ENCODE peak calls at places on chromosomes 6 and 20, in five cellular contexts. L, U, Q, N and F are unnamed samples.

GRCh38 chr6:51854876-51855275 is 232.5 kb downstream of the PKHD1 start:
- DNase-seq in L (no peak), U (no peak), Q (no peak), N (no peak), F (no peak)

GRCh38 chr6:77143659-77144447 is 319.4 kb downstream of the HTR1B start:
- DNase-seq in L (no peak), U (no peak), Q (no peak), N (peak), F (no peak)

GRCh38 chr20:61434361-61434781 is 182.3 kb downstream of the CDH4 start:
- DNase-seq in L (no peak), U (no peak), Q (no peak), N (no peak), F (no peak)

GRCh38 chr20:32670773-32671455 is 2.8 kb downstream of the C20orf203 start:
- DNase-seq in L (no peak), U (no peak), Q (no peak), N (no peak), F (no peak)

GRCh38 chr6:161660666-161661571 is 387.1 kb upstream of the AGPAT4 start:
- DNase-seq in L (no peak), U (no peak), Q (peak), N (no peak), F (no peak)

GRCh38 chr6:134909701-134910595 is 40.0 kb downstream of the ALDH8A1 start:
- DNase-seq in L (no peak), U (no peak), Q (no peak), N (no peak), F (no peak)

GRCh38 chr20:32945710-32946221 is 58.5 kb downstream of the SUN5 start:
- DNase-seq in L (no peak), U (no peak), Q (peak), N (no peak), F (peak)

GRCh38 chr6:36697481-36697903 is at the start of gene RAB44:
- DNase-seq in L (no peak), U (no peak), Q (no peak), N (no peak), F (no peak)

GRCh38 chr6:131960371-131961133 is 9.4 kb upstream of the CCN2 start:
- DNase-seq in L (no peak), U (no peak), Q (no peak), N (no peak), F (no peak)

DNA sequence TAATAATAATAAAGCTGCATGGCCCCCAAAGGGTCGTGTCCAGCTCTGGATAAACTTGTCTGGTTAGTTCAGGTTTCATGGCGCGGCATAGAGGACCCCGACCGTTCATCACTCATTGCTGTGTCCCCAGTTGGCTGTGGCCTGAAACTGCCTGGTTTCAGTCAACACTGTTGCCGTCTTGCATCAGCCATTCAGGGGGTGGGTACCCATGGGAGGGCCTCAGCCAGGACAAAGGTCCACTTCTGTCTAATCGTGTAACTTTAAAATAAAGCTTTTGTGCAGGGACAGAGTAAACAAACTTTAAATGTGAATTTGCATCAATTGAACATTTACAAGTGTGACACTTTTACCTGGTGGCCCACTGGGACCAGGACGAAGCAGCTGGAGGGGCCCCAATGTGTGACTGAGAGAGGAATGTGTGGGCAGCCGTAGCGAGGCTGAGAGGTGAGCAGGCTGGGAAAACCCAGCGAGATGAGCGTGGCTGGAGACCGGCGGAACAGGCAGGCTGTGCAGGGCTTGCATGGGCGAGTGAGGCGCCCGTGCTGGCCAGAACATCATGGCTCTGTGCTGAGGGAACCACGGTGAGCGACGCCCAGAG is 22.3 kb upstream of the UNC93A start:
- DNase-seq in L (no peak), U (no peak), Q (peak), N (no peak), F (no peak)
- TF ChIP-seq POLR2A in L (no peak), U (no peak), Q (peak), N (no peak), F (no peak)

GRCh38 chr6:158803733-158804143 is 15.4 kb downstream of the EZR start:
- DNase-seq in L (no peak), U (peak), Q (no peak), N (no peak), F (no peak)
- TF ChIP-seq POLR2A in L (no peak), U (no peak), Q (no peak), N (no peak), F (no peak)

GRCh38 chr20:18465536-18466200 is 1.2 kb downstream of the DZANK1 start:
- DNase-seq in L (no peak), U (no peak), Q (no peak), N (no peak), F (no peak)

GRCh38 chr20:18466574-18466893 is 296 bp downstream of the DZANK1 start:
- DNase-seq in L (no peak), U (no peak), Q (no peak), N (no peak), F (peak)

GRCh38 chr20:18466894-18467678 is at the start of the genes DZANK1 and POLR3F:
- DNase-seq in L (peak), U (peak), Q (peak), N (peak), F (peak)
- TF ChIP-seq POLR2A in L (peak), U (no peak), Q (peak), N (peak), F (peak)

DNA sequence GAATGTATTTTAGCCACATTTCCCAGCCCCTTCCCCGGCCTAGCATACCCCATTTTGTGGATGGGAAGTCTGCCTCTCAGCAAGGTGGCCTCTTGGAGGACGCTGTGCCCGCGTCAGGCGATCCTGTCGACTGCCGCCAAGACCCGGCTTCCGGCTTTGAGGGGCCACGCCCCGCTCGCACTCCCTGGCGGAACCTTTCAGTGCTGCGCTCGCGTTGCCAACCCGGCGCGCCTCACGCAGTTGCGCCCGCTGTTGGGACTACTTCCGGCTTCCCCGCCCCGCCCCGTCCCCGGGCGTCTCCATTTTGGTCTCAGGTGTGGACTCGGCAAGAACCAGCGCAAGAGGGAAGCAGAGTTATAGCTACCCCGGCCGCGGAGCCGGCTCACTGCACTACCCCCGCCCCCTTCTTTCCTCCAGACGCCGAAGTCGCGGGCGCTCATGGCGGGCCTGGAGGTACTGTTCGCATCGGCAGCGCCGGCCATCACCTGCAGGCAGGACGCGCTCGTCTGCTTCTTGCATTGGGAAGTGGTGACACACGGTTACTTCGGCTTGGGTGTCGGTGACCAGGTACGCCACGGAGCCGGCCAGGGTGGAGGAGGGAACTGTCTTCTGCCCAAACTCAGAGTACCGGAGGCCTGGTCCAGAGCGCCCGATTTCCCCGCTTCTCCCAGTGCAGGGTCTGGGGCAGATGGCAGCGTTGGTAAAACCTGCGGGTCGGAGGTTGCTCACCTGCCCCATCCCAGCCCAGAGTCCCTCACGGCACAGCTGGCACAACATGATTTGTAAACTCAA is at the start of gene PSMF1:
- DNase-seq in L (peak), U (peak), Q (peak), N (peak), F (peak)
- TF ChIP-seq POLR2A in L (peak), U (peak), Q (peak), N (peak), F (peak)

DNA sequence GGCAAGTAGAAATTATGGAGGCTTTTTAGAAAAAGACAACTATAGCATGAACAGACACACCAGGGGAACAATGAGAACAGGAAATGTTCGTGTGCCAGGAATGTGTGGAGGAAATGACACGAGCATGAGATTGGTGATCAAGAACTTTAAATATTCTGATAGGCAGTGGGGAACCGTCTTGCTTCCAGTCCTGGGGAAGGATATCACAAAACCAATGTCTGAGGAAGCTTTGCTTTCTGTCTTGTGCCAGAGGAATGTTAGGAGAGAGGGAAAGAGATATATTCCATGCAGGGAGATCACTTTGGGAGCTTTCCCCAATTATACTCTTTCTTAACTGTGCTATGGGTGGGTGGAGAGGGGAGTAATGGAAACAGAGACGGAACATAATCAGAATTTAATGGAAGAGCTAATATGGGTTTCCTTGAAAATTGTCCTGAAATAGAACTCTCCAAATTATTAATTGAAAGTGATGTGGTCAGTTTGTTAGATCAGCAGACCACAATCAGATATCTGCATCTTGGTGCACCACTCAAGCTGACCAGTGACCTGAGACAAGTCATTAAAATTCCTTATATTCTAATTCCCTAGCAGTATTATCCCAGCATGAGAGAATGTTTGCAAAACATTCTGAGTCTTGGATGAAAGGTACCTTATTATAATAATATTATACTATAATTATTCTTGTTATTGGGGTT is 178.2 kb downstream of the SOX4 start:
- DNase-seq in L (no peak), U (no peak), Q (no peak), N (no peak), F (no peak)
- TF ChIP-seq POLR2A in L (no peak), U (no peak), Q (no peak), N (no peak), F (no peak)